ENCODE peak calls at places on chromosome 3, in six cellular contexts. Q, U, S, D, T and B are unnamed samples.

GRCh38 chr3:514206-514605 is 317.6 kb downstream of the CHL1 start:
- DNase-seq in Q (no peak), S (no peak), T (no peak), U (no peak), D (no peak), B (no peak)

GRCh38 chr3:78823859-78824258 is 943.9 kb downstream of the ROBO1 start:
- DNase-seq in S (no peak), D (no peak), Q (no peak), U (peak; percentile 76), T (no peak), B (no peak)

GRCh38 chr3:139117136-139117675 is 72.5 kb upstream of the PRR23C start:
- DNase-seq in U (peak; percentile 38), D (no peak), T (no peak), Q (no peak), S (no peak), B (no peak)

GRCh38 chr3:140236836-140237476 is 302.0 kb downstream of the CLSTN2 start:
- DNase-seq in U (peak; percentile 16), Q (no peak), D (no peak), S (no peak), T (no peak), B (no peak)

GRCh38 chr3:114331007-114331406 is 37.2 kb downstream of the TIGIT start:
- DNase-seq in T (no peak), D (no peak), U (no peak), S (no peak), Q (no peak), B (no peak)

GRCh38 chr3:28989646-28990089 is 291.2 kb upstream of the RBMS3 start:
- DNase-seq in T (no peak), Q (no peak), S (no peak), D (no peak), U (peak; percentile 14), B (no peak)

GRCh38 chr3:171640520-171641412 is 169.5 kb downstream of the PLD1 start:
- DNase-seq in Q (no peak), S (peak; percentile 23), T (no peak), U (peak; percentile 39), D (no peak), B (no peak)

GRCh38 chr3:186526256-186526606 is 17.9 kb downstream of the CRYGS start:
- DNase-seq in Q (no peak), D (no peak), T (no peak), S (no peak), U (no peak), B (no peak)

GRCh38 chr3:177818712-177819111 is 621.4 kb upstream of the TBL1XR1 start:
- DNase-seq in D (no peak), Q (no peak), U (no peak), T (no peak), S (no peak), B (no peak)

GRCh38 chr3:43865887-43866528 is 175.3 kb downstream of the ABHD5 start:
- DNase-seq in S (no peak), Q (no peak), T (no peak), D (no peak), U (no peak), B (no peak)

GRCh38 chr3:67357610-67358458 is 296.6 kb downstream of the SUCLG2 start:
- DNase-seq in D (no peak), S (no peak), U (peak; percentile 49), T (peak; percentile 29), Q (no peak), B (no peak)

GRCh38 chr3:107753494-107753893 is 230.7 kb downstream of the BBX start:
- DNase-seq in S (no peak), D (peak; percentile 52), Q (no peak), T (peak; percentile 52), U (peak; percentile 57), B (no peak)

GRCh38 chr3:94928921-94929320 is 866.1 kb downstream of the NSUN3 start:
- DNase-seq in S (no peak), D (peak; percentile 85), T (no peak), U (peak; percentile 86), Q (no peak), B (no peak)

GRCh38 chr3:150961949-150962348 is 10.6 kb downstream of the CLRN1 start:
- DNase-seq in U (no peak), D (no peak), T (no peak), Q (no peak), S (no peak), B (no peak)

GRCh38 chr3:170413291-170413690 is 5.4 kb upstream of the CLDN11 start:
- DNase-seq in S (no peak), Q (no peak), D (no peak), T (no peak), U (no peak), B (no peak)

GRCh38 chr3:71581451-71581980 is 2.0 kb downstream of the FOXP1 start:
- DNase-seq in D (peak; percentile 42), Q (peak; percentile 43), S (peak; percentile 41), U (peak; percentile 33), T (peak; percentile 47), B (peak; percentile 23)

GRCh38 chr3:138939563-138940241 is 7.2 kb downstream of the FOXL2 start:
- DNase-seq in T (no peak), U (no peak), Q (no peak), D (no peak), S (no peak), B (no peak)

GRCh38 chr3:176941674-176942073 is 255.6 kb downstream of the TBL1XR1 start:
- DNase-seq in T (no peak), D (no peak), Q (no peak), U (no peak), S (no peak), B (no peak)

GRCh38 chr3:128464188-128464587 is 2.5 kb downstream of the DNAJB8 start:
- DNase-seq in U (no peak), D (no peak), Q (no peak), T (no peak), S (no peak), B (no peak)

GRCh38 chr3:138051946-138052802 is 42.2 kb downstream of the CLDN18 start:
- DNase-seq in T (peak; percentile 64), U (peak; percentile 71), Q (no peak), S (peak; percentile 37), D (peak; percentile 16), B (peak; percentile 53)

DNA sequence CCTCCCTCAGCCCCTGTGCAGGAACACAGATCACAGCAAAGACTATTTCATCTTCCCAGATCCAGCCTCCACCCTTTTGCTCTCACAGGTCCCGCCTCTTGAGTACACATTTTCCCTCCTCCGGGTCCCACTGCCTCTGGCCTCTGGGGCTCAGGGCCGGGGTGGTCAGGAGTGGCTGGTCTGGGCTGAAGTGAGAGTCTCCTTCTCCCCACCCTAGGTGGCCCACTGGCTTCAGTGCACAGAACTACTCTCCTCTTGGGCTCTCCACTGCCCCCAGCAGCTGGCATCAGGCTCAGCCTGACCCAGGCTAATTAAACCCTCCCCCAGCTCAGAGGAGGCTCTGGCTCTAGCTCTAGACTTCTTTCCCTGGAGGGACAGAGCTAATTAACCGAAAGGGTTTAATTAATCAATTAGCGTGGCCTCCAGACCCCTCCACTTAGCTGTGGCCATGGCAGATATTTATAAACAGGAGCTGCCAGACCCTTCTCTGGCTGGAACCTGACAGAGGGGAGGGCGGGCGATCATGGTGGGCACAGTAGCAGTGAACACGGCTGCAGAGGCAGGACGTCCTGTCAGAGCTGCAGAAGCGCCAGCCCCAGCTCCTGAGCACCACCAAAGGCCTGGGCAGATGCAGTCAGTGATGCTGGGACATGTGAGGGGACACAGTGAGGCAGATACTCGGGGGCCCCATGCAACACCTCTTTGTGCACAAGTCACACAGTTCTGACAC is 15.1 kb downstream of the DUSP7 start:
- DNase-seq in Q (no peak), S (no peak), T (no peak), D (no peak), U (no peak), B (no peak)
- TF ChIP-seq CTCF in Q (no peak), S (peak; percentile 56), T (no peak), D (no peak), U (peak; percentile 36), B (no peak)

DNA sequence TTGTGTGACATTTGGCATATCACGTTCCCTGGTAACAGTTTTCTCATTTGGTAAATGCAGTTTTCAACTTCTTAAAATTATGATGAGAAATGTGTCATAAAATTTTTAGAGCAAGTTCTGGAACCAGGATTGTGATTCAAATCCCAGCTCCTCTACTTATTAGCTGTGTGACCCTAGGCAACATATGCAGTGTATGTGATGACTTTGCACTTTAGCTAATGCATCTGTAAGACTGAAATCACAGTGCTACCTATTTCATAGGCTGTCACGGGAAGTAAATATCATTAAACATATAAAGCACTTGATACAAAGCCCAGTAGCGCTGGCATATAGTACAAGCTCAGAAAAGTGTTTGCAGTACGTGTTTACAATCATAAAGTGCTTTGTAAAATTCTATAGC is 419.4 kb downstream of the GRM7 start:
- DNase-seq in T (no peak), U (no peak), D (no peak), S (no peak), Q (no peak), B (no peak)
- TF ChIP-seq CTCF in T (no peak), U (no peak), D (no peak), S (no peak), Q (no peak), B (no peak)

GRCh38 chr3:194573680-194574437 is 59.4 kb downstream of the TMEM44 start:
- DNase-seq in D (peak; percentile 61), S (no peak), T (peak; percentile 53), Q (peak; percentile 39), U (peak; percentile 72), B (no peak)
- TF ChIP-seq CTCF in D (peak; percentile 57), S (peak; percentile 72), T (no peak), Q (peak; percentile 14), U (peak; percentile 44), B (peak; percentile 38)

GRCh38 chr3:14147617-14148016 is 22.8 kb downstream of the TMEM43 start:
- DNase-seq in Q (no peak), D (no peak), U (no peak), T (no peak), S (no peak), B (no peak)

GRCh38 chr3:14150078-14150477 is 25.2 kb downstream of the TMEM43 start:
- DNase-seq in U (no peak), Q (no peak), T (no peak), S (no peak), D (no peak), B (no peak)

GRCh38 chr3:14147063-14147435 is 22.2 kb downstream of the TMEM43 start:
- DNase-seq in S (no peak), D (no peak), Q (peak; percentile 10), T (no peak), U (no peak), B (no peak)

GRCh38 chr3:14146381-14147062 is 21.7 kb downstream of the TMEM43 start:
- DNase-seq in T (no peak), Q (peak; percentile 11), D (no peak), U (no peak), S (no peak), B (no peak)

DNA sequence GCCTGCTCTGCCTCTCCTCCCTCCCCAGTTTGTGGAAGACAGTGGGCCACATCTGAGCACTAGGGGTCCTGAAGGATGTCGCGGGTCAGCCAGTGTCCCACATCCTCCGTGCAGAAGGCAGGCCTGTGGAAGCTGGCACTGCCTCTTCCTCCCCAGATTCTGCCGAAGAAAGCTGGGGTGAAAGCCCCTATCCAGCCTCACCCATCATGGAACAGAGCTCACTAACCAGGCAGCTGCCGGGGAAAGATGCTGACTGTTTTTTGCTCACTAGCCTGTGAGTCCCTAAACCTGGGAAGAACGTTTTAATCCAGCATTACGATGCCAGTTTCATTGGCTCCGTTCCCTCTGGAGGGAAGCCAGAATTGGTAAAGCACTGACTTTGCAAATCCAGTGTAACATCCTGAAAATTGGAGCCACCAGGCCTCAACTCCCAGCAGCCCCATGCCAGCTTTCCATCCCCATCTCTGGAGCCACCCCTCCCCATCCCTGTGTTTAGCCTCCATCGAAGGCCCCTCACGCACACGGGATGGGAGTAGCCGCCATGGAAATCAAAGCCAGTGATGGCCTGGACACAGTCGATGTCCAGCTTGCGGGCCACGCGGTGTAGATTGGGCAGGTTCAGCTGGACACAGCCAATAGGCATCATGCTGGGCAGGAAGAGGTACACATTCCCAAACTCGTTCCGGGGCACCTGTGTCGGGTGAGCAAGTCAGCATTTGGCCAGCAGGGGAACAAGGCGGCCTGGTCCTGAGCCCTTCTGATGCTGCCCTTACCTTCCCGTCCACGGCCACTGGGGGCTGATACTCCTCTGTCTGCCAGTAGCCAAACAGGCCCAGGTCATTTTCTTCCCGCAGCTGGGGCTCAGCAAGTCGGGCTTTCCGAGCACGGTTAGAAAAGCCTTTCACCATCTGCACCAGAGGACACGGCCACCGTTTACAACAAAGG is 23.5 kb downstream of the TMEM43 start:
- DNase-seq in U (no peak), Q (no peak), T (peak; percentile 71), S (no peak), D (no peak), B (no peak)
- TF ChIP-seq CTCF in U (peak; percentile 2), Q (no peak), T (peak; percentile 61), S (no peak), D (no peak), B (no peak)